ENCODE peak calls at places on chromosomes 2 and 18, in ten cellular contexts. S is upper lobe of right lung, P is GM23248, M is IMR-90, F is endodermal cell, B is body of pancreas, K is adrenal gland, C is RWPE1, Q is HL-60, N is pancreas. G is an unnamed sample.

GRCh38 chr2:241443486-241444223 is 64.7 kb downstream of the STK25 start:
- DNase-seq in B (no peak), M (peak; percentile 57), N (no peak), K (no peak), Q (peak; percentile 96), S (no peak), P (peak; percentile 26), F (no peak), C (peak; percentile 14), G (peak; percentile 54)

GRCh38 chr2:224712346-224712745 is 3.8 kb downstream of the CCDC195 start:
- DNase-seq in M (peak; percentile 2), C (no peak), B (no peak), K (no peak), Q (no peak), F (no peak), N (no peak), S (no peak), P (peak; percentile 42), G (no peak)

GRCh38 chr2:200655918-200656580 is 70.2 kb downstream of the AOX1 start:
- DNase-seq in F (no peak), S (no peak), B (no peak), M (peak; percentile 34), C (no peak), K (peak; percentile 61), P (peak; percentile 10), Q (no peak), N (no peak), G (no peak)

GRCh38 chr2:177261115-177261779 is 3.3 kb downstream of the NFE2L2 start:
- DNase-seq in Q (no peak), F (no peak), B (no peak), N (no peak), P (peak; percentile 48), K (no peak), C (no peak), M (no peak), S (no peak), G (peak; percentile 16)

GRCh38 chr2:104733544-104733943 is 120.4 kb upstream of the POU3F3 start:
- DNase-seq in Q (peak; percentile 26), B (peak; percentile 23), P (no peak), K (no peak), F (peak; percentile 93), M (no peak), C (peak; percentile 7), S (no peak), N (no peak), G (peak; percentile 27)

GRCh38 chr2:22485456-22485855 is 899.5 kb upstream of the KLHL29 start:
- DNase-seq in P (no peak), Q (no peak), C (no peak), N (no peak), M (no peak), S (no peak), B (no peak), K (no peak), F (no peak), G (no peak)

GRCh38 chr18:46310258-46310657 is 206.1 kb downstream of the HAUS1 start:
- DNase-seq in S (no peak), C (peak; percentile 5), K (no peak), N (no peak), B (no peak), F (no peak), P (no peak), M (no peak), Q (no peak), G (no peak)

GRCh38 chr2:9887513-9887912 is 44.2 kb downstream of the TAF1B start:
- DNase-seq in Q (no peak), M (no peak), N (no peak), S (no peak), K (no peak), F (no peak), C (no peak), B (no peak), P (no peak), G (no peak)

GRCh38 chr18:56823986-56824385 is 172.8 kb downstream of the WDR7 start:
- DNase-seq in K (no peak), M (no peak), F (no peak), C (no peak), P (no peak), Q (no peak), B (no peak), N (no peak), S (no peak), G (no peak)

GRCh38 chr2:43925431-43925830 is 70.4 kb downstream of the LRPPRC start:
- DNase-seq in K (no peak), C (no peak), P (no peak), Q (no peak), M (no peak), F (no peak), B (no peak), N (no peak), S (no peak), G (no peak)

GRCh38 chr2:240960963-240961876 is 37.2 kb upstream of the SNED1 start:
- DNase-seq in N (no peak), Q (peak; percentile 84), S (no peak), K (no peak), B (no peak), F (peak; percentile 28), M (no peak), P (no peak), C (no peak), G (no peak)

DNA sequence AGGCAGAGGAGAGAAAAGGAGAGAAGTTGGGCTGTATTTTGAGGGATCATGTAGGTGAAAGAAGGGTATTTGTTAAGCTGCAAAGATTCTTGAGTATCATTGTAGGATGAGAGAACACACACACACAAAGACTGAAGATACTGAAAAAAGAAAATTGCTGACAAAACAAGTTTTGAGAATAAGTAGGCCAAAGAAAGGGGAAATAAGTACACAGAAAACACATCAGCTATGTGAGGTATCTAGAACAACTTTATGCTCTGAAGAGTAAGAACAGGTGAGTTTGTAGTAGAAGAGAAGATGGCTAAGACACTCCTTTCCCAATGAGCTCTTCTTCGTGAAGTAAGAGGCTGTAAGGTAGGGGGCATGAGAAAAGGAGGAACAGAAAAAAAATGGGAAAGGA is 28.2 kb downstream of the METTL8 start:
- DNase-seq in M (no peak), P (no peak), B (no peak), F (no peak), K (no peak), S (no peak), Q (no peak), C (no peak), N (no peak), G (no peak)
- H3K27ac ChIP-seq in M (no peak overlapping the region), P (no peak overlapping the region), B (no peak overlapping the region), F (no peak overlapping the region), K (no peak overlapping the region), S (no peak overlapping the region), Q (no peak overlapping the region), C (no peak overlapping the region), N (no peak overlapping the region), G (no peak overlapping the region)

GRCh38 chr2:146978891-146979555 is 865.8 kb upstream of the ACVR2A start:
- DNase-seq in C (no peak), N (no peak), P (peak; percentile 41), F (no peak), M (no peak), S (no peak), B (no peak), K (no peak), Q (no peak), G (no peak)

GRCh38 chr2:146979746-146980145 is 865.1 kb upstream of the ACVR2A start:
- DNase-seq in K (no peak), P (no peak), B (no peak), F (no peak), S (no peak), M (no peak), N (no peak), Q (no peak), C (no peak), G (no peak)

GRCh38 chr2:146984014-146984413 is 860.8 kb upstream of the ACVR2A start:
- DNase-seq in Q (no peak), S (no peak), F (no peak), B (no peak), C (no peak), P (no peak), M (no peak), K (no peak), N (no peak), G (no peak)

GRCh38 chr2:146982393-146982846 is 862.4 kb upstream of the ACVR2A start:
- DNase-seq in Q (no peak), S (no peak), N (peak; percentile 1), M (peak; percentile 69), B (no peak), C (peak; percentile 67), F (no peak), P (peak; percentile 92), K (peak; percentile 10), G (no peak)

GRCh38 chr2:146981921-146982320 is 862.9 kb upstream of the ACVR2A start:
- DNase-seq in M (peak; percentile 24), F (no peak), Q (no peak), C (no peak), P (peak; percentile 63), N (no peak), B (no peak), K (no peak), S (no peak), G (no peak)
- H3K27ac ChIP-seq in M (peak overlapping the region; percentile 65), F (no peak overlapping the region), Q (no peak overlapping the region), C (no peak overlapping the region), P (peak overlapping the region; percentile 75), N (no peak overlapping the region), B (no peak overlapping the region), K (no peak overlapping the region), S (no peak overlapping the region), G (no peak overlapping the region)

GRCh38 chr2:100106460-100106859 is 35.9 kb downstream of the AFF3 start:
- DNase-seq in B (no peak), Q (no peak), C (no peak), P (no peak), F (peak; percentile 78), N (no peak), M (peak; percentile 45), S (no peak), K (no peak), G (no peak)
- H3K27ac ChIP-seq in B (no peak overlapping the region), Q (no peak overlapping the region), C (no peak overlapping the region), P (no peak overlapping the region), F (peak overlapping the region; percentile 81), N (no peak overlapping the region), M (peak overlapping the region; percentile 5), S (no peak overlapping the region), K (no peak overlapping the region), G (no peak overlapping the region)

GRCh38 chr2:144441711-144442141 is 78.2 kb downstream of the ZEB2 start:
- DNase-seq in K (no peak), Q (no peak), B (no peak), N (no peak), P (no peak), C (no peak), F (no peak), S (no peak), M (no peak), G (no peak)

GRCh38 chr2:144434865-144435264 is 85.1 kb downstream of the ZEB2 start:
- DNase-seq in Q (no peak), P (no peak), S (no peak), C (no peak), K (peak; percentile 33), F (no peak), N (no peak), B (no peak), M (no peak), G (no peak)

GRCh38 chr2:144432921-144433320 is 87.0 kb downstream of the ZEB2 start:
- DNase-seq in K (no peak), P (no peak), M (no peak), F (no peak), B (no peak), S (no peak), Q (no peak), C (no peak), N (no peak), G (no peak)

GRCh38 chr2:144438722-144439508 is 81.0 kb downstream of the ZEB2 start:
- DNase-seq in P (no peak), B (no peak), M (no peak), C (no peak), N (no peak), S (no peak), F (no peak), K (no peak), Q (no peak), G (no peak)

GRCh38 chr2:144437636-144438035 is 82.3 kb downstream of the ZEB2 start:
- DNase-seq in M (no peak), B (no peak), P (no peak), Q (no peak), F (no peak), N (no peak), S (no peak), K (no peak), C (no peak), G (no peak)
- H3K27ac ChIP-seq in M (no peak overlapping the region), B (no peak overlapping the region), P (no peak overlapping the region), Q (peak overlapping the region; percentile 47), F (no peak overlapping the region), N (no peak overlapping the region), S (peak overlapping the region; percentile 32), K (no peak overlapping the region), C (no peak overlapping the region), G (no peak overlapping the region)

G was measured in colonic mucosa.